ENCODE peak calls at places on chromosomes 4 and X, in eight cellular contexts. N is fibroblast of lung; J is choroid plexus epithelial cell; G is psoas muscle; Y is esophagus squamous epithelium; X is CD8-positive, alpha-beta T cell; R is fibroblast of pulmonary artery; A is GM13977. F is an unnamed sample.

GRCh38 chr4:4792516-4792915 is 66.9 kb upstream of the MSX1 start:
- DNase-seq in N (no peak), J (no peak), G (no peak), Y (no peak), X (no peak), R (peak; percentile 18), A (no peak), F (no peak)

GRCh38 chrX:151870603-151871002 is 42.1 kb upstream of the MAGEA4 start:
- DNase-seq in N (peak; percentile 50), J (peak; percentile 62), G (no peak), Y (no peak), X (no peak), R (peak; percentile 87), A (no peak), F (peak; percentile 85)

GRCh38 chr4:7547368-7548040 is 112.8 kb upstream of the PSAPL1 start:
- DNase-seq in N (no peak), J (peak; percentile 2), G (no peak), Y (no peak), X (no peak), R (no peak), A (no peak), F (peak; percentile 57)

GRCh38 chrX:97332963-97333362 is 449.3 kb downstream of the RPA4 start:
- DNase-seq in N (no peak), J (peak; percentile 36), G (no peak), Y (no peak), X (no peak), R (peak; percentile 17), A (no peak), F (no peak)

GRCh38 chr4:152348670-152349069 is 187.2 kb downstream of the FBXW7 start:
- DNase-seq in N (no peak), J (no peak), G (no peak), Y (no peak), X (no peak), R (peak; percentile 7), A (no peak), F (peak; percentile 56)

GRCh38 chrX:1581132-1581531 is 10.3 kb upstream of the AKAP17A start:
- DNase-seq in N (no peak), J (peak; percentile 66), G (no peak), Y (no peak), X (peak; percentile 57), R (peak; percentile 64), A (peak; percentile 49), F (peak; percentile 73)

GRCh38 chrX:24928114-24928513 is 87.7 kb downstream of the ARX start:
- DNase-seq in N (no peak), J (no peak), G (no peak), Y (no peak), X (no peak), R (no peak), A (no peak), F (no peak)

GRCh38 chr4:159048166-159048886 is 54.6 kb upstream of the RAPGEF2 start:
- DNase-seq in N (peak; percentile 73), J (peak; percentile 81), G (peak; percentile 57), Y (no peak), X (no peak), R (peak; percentile 87), A (no peak), F (peak; percentile 76)

GRCh38 chr4:52643846-52644245 is 15.3 kb downstream of the USP46 start:
- DNase-seq in N (peak; percentile 57), J (peak; percentile 78), G (peak; percentile 78), Y (no peak), X (no peak), R (peak; percentile 80), A (no peak), F (peak; percentile 75)

GRCh38 chr4:9594948-9595347 is 150.7 kb downstream of the DEFB131A start:
- DNase-seq in N (no peak), J (no peak), G (no peak), Y (no peak), X (no peak), R (no peak), A (no peak), F (no peak)

GRCh38 chr4:186934841-186935443 is 211.3 kb upstream of the FAT1 start:
- DNase-seq in N (no peak), J (peak; percentile 23), G (no peak), Y (no peak), X (no peak), R (no peak), A (no peak), F (peak; percentile 43)

GRCh38 chr4:186934255-186934654 is 210.6 kb upstream of the FAT1 start:
- DNase-seq in N (no peak), J (no peak), G (no peak), Y (no peak), X (no peak), R (no peak), A (no peak), F (no peak)

GRCh38 chr4:186935881-186936280 is 212.2 kb upstream of the FAT1 start:
- DNase-seq in N (no peak), J (no peak), G (no peak), Y (no peak), X (no peak), R (no peak), A (no peak), F (no peak)

GRCh38 chr4:186939226-186939625 is 215.6 kb upstream of the FAT1 start:
- DNase-seq in N (no peak), J (no peak), G (no peak), Y (no peak), X (no peak), R (no peak), A (no peak), F (no peak)

DNA sequence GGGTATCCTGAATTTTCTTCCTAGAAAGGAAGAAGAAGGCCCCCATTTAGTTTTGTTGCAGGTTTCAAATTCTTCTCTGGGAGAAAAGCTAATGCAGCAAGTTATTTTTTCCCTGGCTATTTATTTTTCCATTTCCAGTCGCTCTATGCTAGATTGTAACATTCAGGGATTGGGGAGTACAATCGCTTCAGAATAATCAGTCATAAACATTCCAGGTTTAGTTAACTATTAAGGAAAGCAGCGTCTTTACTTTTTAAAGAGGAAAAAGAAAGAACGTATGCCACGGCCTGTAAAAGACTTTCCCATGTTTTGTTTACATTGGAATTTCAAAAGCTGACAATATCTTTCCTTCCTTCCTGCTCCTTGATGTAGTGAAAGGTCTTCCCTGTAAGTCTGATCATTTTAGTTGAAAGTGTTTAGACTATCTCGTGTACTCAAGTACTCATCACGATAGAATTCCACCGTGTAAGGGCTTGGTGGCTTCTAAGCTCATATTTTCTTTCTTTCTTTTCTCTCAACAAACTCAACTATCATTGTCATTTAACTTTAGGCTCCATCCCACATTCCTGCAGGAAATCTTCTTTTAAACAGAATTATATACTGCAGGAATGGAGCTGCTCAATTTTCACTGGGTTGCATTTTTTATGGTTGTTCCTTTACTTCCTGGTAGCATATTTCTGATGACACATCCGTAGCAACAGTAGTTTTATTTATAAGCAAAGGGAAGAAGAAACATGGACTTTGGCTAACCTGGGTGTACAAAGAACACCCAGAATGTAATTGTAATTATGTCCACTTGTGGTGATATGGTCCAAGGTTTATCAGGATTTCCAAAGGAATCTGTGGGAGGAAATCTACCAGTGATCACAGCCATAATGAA is 213.1 kb upstream of the FAT1 start:
- DNase-seq in N (peak; percentile 81), J (peak; percentile 93), G (no peak), Y (no peak), X (no peak), R (peak; percentile 88), A (no peak), F (peak; percentile 24)
- TF ChIP-seq CTCF in N (peak; percentile 11), J (peak; percentile 33), G (no peak), Y (peak; percentile 12), X (no peak), R (peak; percentile 28), A (no peak), F (no peak)

GRCh38 chr4:82268826-82269193 is 105.0 kb downstream of the HNRNPD start:
- DNase-seq in N (no peak), J (no peak), G (no peak), Y (no peak), X (no peak), R (no peak), A (no peak), F (no peak)

GRCh38 chr4:82266345-82266744 is 107.4 kb downstream of the HNRNPD start:
- DNase-seq in N (no peak), J (no peak), G (no peak), Y (no peak), X (no peak), R (no peak), A (no peak), F (no peak)

DNA sequence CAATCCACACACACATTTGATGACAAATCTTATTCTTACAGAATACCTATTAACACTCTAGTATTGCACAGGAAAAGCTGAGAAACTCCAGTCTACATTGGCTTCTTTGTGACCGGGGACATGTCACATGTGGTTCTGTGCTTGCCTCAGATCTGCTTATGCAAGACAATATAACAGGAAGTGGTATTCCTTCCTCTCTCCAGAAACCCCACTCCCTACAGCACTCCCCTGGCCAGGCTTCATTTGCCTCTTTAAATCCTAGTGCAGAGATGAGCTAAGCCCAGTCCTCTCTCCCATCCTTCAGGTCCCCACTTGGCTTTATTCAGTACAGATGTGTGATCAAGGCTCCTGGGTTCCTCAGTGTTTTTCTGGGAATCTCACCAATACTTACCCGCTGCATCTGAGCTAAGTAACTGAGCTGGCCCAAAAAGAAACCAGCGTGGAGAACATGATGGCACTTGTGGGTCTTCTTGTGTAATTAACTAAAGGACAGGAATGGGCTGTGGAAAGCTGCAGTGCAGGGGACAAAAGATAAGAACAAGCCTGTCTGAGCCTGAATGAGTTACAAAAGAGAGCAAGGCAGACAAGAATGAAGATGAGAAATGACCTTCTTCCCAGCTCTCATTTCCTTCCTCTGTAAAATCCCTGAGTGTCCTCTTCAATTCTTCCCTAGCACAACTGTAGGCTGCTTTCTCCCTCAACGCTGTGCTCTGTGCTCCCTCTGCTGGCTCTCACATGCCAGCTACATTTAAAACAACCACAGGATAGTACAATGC is 105.6 kb downstream of the HNRNPD start:
- DNase-seq in N (peak; percentile 58), J (peak; percentile 77), G (peak; percentile 42), Y (no peak), X (peak; percentile 15), R (peak; percentile 69), A (peak; percentile 40), F (peak; percentile 76)
- TF ChIP-seq CTCF in N (peak; percentile 80), J (peak; percentile 95), G (peak; percentile 63), Y (peak; percentile 54), X (peak; percentile 79), R (peak; percentile 94), A (peak; percentile 75), F (peak; percentile 77)

DNA sequence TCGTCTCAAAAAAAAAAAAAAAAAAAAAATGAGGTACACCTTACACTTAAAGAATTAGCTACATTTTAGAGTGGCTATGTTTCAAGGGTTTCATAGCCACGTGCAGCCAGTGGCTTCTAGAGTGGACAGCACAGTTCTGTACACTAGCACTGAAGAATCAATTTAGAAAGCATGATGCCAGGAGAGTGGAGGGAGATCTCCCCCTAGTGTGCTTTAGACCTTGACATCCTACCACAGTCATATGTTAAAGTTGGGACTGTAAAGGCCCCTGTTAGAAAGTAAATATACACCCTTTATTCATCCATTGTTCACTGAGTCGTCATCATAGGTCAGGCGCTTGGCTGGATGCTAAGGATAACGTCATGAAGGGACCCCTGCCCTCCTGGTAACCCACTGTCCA is 179.4 kb downstream of the QDPR start:
- DNase-seq in N (no peak), J (no peak), G (no peak), Y (no peak), X (no peak), R (no peak), A (no peak), F (no peak)
- TF ChIP-seq CTCF in N (no peak), J (peak; percentile 31), G (no peak), Y (no peak), X (no peak), R (peak; percentile 2), A (no peak), F (no peak)

DNA sequence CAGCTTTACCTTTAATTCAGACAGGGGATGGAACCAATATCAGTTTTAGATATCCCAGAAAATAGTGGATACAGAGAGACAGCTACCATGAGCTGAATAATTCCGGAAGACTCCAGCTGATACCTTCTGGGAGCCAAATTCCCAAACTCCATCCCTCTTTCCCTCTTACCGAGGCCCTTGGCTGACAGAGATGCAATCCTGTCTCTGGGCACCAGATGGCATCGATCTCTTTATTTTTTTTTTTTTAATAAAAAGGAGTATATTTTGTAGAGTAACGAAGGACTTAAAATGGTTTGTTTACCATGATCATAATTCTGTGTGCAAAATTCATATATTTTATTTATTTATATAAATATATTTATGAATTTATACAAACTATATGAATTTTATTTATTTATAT is 31.0 kb downstream of the RAB40A start:
- DNase-seq in N (peak; percentile 38), J (no peak), G (no peak), Y (no peak), X (no peak), R (peak; percentile 39), A (no peak), F (peak; percentile 41)
- TF ChIP-seq CTCF in N (peak; percentile 23), J (peak; percentile 60), G (peak; percentile 24), Y (peak; percentile 11), X (no peak), R (peak; percentile 46), A (peak; percentile 36), F (peak; percentile 53)

F was measured in MCF 10A.